ENCODE peak calls at places on chromosomes 2 and 18, in nine cellular contexts. Y, W, N, J, P, T, U, A and G are unnamed samples.

GRCh38 chr2:120305296-120305695 is 40.6 kb upstream of the INHBB start:
- DNase-seq in W (no peak), J (no peak), P (no peak), N (no peak), T (no peak), Y (no peak), U (no peak), A (no peak), G (no peak)

GRCh38 chr2:76089683-76090082 is 379.0 kb upstream of the GCFC2 start:
- DNase-seq in P (no peak), Y (no peak), N (no peak), T (no peak), J (no peak), A (no peak), W (no peak), U (no peak), G (no peak)

GRCh38 chr2:113124181-113124961 is 3.0 kb upstream of the IL1RN start:
- DNase-seq in N (no peak), A (no peak), T (no peak), U (peak), Y (no peak), J (no peak), W (peak), P (no peak), G (no peak)

GRCh38 chr2:38462121-38462634 is 85.1 kb upstream of the ATL2 start:
- DNase-seq in P (no peak), W (peak), U (peak), J (no peak), N (no peak), Y (no peak), A (no peak), T (no peak), G (peak)

GRCh38 chr2:209614630-209615369 is 156.8 kb upstream of the UNC80 start:
- DNase-seq in Y (no peak), U (no peak), J (no peak), P (no peak), N (peak), W (no peak), A (no peak), T (no peak), G (no peak)

GRCh38 chr2:189178007-189178406 is 1.6 kb downstream of the COL5A2 start:
- DNase-seq in J (no peak), Y (no peak), U (peak), P (no peak), T (no peak), W (peak), A (no peak), N (no peak), G (no peak)

GRCh38 chr2:36960005-36960675 is 6.2 kb downstream of the STRN start:
- DNase-seq in N (no peak), T (no peak), A (no peak), P (no peak), W (no peak), U (no peak), Y (no peak), J (no peak), G (no peak)

GRCh38 chr2:232537499-232537898 is 2.0 kb upstream of the CHRNG start:
- DNase-seq in A (peak), W (no peak), N (no peak), J (no peak), T (no peak), Y (no peak), P (peak), U (no peak), G (no peak)

GRCh38 chr2:241350878-241351639 is 5.0 kb upstream of the FARP2 start:
- DNase-seq in T (no peak), J (no peak), A (no peak), P (no peak), W (no peak), U (no peak), N (no peak), Y (no peak), G (no peak)

GRCh38 chr2:26988165-26988879 is 17.9 kb downstream of the MAPRE3 start:
- DNase-seq in A (no peak), Y (no peak), T (no peak), J (no peak), W (peak), N (no peak), U (no peak), P (no peak), G (no peak)

GRCh38 chr2:219041252-219041651 is at the start of gene CFAP65:
- DNase-seq in W (peak), P (peak), Y (no peak), U (peak), N (peak), A (no peak), T (no peak), J (no peak), G (no peak)

GRCh38 chr18:2316686-2317308 is 254.5 kb downstream of the METTL4 start:
- DNase-seq in N (no peak), Y (no peak), W (peak), U (no peak), J (no peak), A (no peak), P (peak), T (no peak), G (no peak)

GRCh38 chr2:55097462-55098410 is 47.5 kb upstream of the RTN4 start:
- DNase-seq in T (no peak), N (no peak), A (no peak), P (no peak), J (no peak), Y (no peak), U (no peak), W (no peak), G (no peak)

GRCh38 chr2:156537147-156537546 is 101.0 kb downstream of the GPD2 start:
- DNase-seq in P (no peak), N (no peak), A (no peak), T (no peak), J (no peak), W (peak), U (peak), Y (no peak), G (no peak)

GRCh38 chr2:19835818-19836281 is 65.9 kb downstream of the TTC32 start:
- DNase-seq in T (no peak), Y (no peak), U (no peak), W (no peak), A (no peak), J (no peak), N (no peak), P (no peak), G (no peak)

GRCh38 chr18:49274188-49274714 is 186.2 kb downstream of the DYM start:
- DNase-seq in U (no peak), W (no peak), N (no peak), T (no peak), A (no peak), P (no peak), J (no peak), Y (no peak), G (no peak)

GRCh38 chr2:214843823-214844222 is 34.3 kb upstream of the BARD1 start:
- DNase-seq in J (no peak), N (no peak), P (no peak), W (peak), A (no peak), Y (no peak), U (no peak), T (no peak), G (no peak)

GRCh38 chr2:201150454-201151020 is 32.4 kb upstream of the CASP10 start:
- DNase-seq in U (no peak), P (no peak), Y (no peak), J (no peak), A (no peak), W (no peak), N (no peak), T (no peak), G (no peak)

GRCh38 chr2:201152517-201152916 is 30.4 kb upstream of the CASP10 start:
- DNase-seq in N (no peak), T (no peak), W (no peak), U (no peak), J (no peak), A (no peak), Y (no peak), P (no peak), G (no peak)

GRCh38 chr2:201149064-201149820 is 33.3 kb downstream of the CFLAR start:
- DNase-seq in A (no peak), T (no peak), P (no peak), J (no peak), N (no peak), Y (no peak), W (peak), U (peak), G (no peak)

GRCh38 chr2:201152999-201153398 is 29.9 kb upstream of the CASP10 start:
- DNase-seq in W (no peak), P (no peak), N (no peak), T (no peak), U (no peak), J (no peak), Y (no peak), A (no peak), G (no peak)

DNA sequence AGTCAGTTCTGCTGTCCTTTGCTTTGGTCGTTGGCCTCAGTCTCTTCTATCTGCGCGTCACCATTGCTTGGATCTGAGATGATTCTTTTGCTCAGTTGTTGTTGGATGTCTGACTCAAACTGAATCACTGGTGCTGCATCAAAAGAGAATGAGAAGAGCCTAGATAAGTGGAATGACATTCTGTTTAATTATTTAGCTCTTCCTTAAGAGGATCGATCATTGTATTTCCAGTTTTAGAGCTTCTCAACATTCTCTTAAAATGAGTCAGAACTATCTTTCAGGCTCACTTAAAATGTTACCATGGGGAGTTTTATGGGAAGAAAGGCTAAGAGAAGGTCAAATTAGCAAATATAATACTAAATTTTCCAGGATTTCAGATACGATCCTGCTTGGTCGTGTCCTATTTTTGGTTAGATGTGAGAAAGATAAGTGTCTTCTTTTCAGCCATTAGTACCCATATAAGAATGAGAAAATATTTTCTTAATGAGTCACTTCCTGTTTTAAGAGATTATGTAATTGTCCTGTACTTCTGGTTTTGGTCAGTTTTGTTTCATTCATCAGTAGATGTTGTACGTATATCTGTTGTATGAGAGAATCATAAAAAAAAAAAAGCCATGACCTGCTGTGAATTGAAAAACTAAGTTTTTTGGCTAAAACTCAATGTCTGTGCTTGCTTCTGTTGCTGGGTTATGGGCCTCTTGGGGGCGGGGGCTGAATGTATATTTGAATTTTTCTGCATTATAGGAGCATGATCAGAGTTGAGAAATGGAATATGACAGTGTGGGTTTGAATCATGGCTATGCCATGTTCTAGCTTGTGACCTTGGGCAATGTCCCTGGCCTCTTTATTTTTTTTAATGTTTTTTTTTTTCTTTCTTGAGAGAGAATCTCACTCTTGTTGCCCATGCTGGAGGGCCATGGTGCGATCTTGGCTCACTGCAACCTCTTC is 31.5 kb upstream of the CASP10 start:
- DNase-seq in W (peak), P (no peak), Y (no peak), N (no peak), T (no peak), U (peak), A (no peak), J (no peak), G (peak)
- TF ChIP-seq CTCF in W (no peak), P (no peak), Y (no peak), N (no peak), T (no peak), U (no peak), A (no peak), J (no peak), G (no peak)

GRCh38 chr2:77590298-77590917 is 68.2 kb upstream of the LRRTM4 start:
- DNase-seq in U (no peak), J (no peak), N (no peak), P (no peak), T (no peak), Y (no peak), A (no peak), W (no peak), G (no peak)
- TF ChIP-seq CTCF in U (no peak), J (no peak), N (no peak), P (no peak), T (no peak), Y (no peak), A (no peak), W (no peak), G (no peak)

GRCh38 chr2:227529871-227530270 is 57.9 kb downstream of the AGFG1 start:
- DNase-seq in Y (no peak), N (no peak), T (no peak), J (no peak), P (no peak), A (no peak), U (no peak), W (no peak), G (no peak)
- TF ChIP-seq CTCF in Y (no peak), N (no peak), T (no peak), J (no peak), P (no peak), A (no peak), U (no peak), W (no peak), G (no peak)

DNA sequence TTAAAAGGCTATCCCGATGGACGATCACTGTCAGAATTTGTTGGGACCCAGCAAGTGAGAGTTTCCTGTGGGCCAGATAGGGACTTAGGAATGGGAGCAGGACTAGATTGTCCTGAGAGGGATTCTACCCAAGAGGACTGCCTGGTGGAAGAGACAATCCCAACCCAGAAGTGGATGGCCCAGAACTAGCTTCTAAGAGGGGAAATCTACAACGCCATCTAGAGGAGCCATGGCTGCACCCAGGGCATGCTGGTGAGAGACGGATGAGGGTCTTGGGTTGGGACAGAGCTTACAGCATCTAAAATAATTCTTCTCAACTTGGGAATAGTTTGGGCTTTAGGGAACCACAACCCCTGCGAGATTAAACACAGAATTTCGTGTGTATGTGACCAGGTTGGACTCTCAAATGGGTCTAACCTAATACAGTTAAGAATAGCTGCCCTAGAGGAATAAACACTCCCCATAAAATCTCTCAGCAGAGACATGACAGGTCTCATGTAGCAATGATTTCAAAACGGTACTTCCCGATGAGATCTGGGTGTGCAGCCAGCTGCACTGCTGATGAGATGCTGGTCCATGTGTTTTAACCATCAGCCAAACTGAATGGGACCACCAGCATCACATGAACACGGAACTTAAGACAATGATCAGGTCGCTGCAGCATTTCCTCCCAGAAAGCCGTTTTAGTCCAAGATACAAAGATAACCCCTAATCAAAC is 50.8 kb downstream of the CCBE1 start:
- DNase-seq in P (no peak), J (no peak), U (no peak), N (peak), Y (no peak), W (no peak), A (no peak), T (no peak), G (no peak)
- TF ChIP-seq CTCF in P (no peak), J (no peak), U (no peak), N (peak), Y (no peak), W (no peak), A (no peak), T (no peak), G (no peak)

GRCh38 chr2:142621287-142621686 is 256.2 kb upstream of the KYNU start:
- DNase-seq in J (no peak), T (no peak), W (no peak), P (no peak), N (no peak), U (no peak), A (no peak), Y (no peak), G (no peak)
- TF ChIP-seq CTCF in J (no peak), T (no peak), W (no peak), P (no peak), N (no peak), U (no peak), A (no peak), Y (no peak), G (no peak)

GRCh38 chr2:238848941-238849853 is 1.3 kb downstream of the TWIST2 start:
- DNase-seq in U (no peak), J (no peak), T (no peak), W (peak), P (no peak), N (peak), Y (no peak), A (no peak), G (no peak)

GRCh38 chr2:238851751-238852150 is 3.9 kb downstream of the TWIST2 start:
- DNase-seq in J (no peak), Y (no peak), W (no peak), T (no peak), U (no peak), N (no peak), P (no peak), A (no peak), G (no peak)

GRCh38 chr2:238848566-238848940 is 668 bp downstream of the TWIST2 start:
- DNase-seq in A (no peak), Y (no peak), J (no peak), U (no peak), N (no peak), W (no peak), T (no peak), P (no peak), G (no peak)

GRCh38 chr2:238851026-238851425 is 3.1 kb downstream of the TWIST2 start:
- DNase-seq in A (no peak), T (no peak), N (no peak), Y (no peak), U (no peak), J (no peak), P (no peak), W (no peak), G (no peak)

DNA sequence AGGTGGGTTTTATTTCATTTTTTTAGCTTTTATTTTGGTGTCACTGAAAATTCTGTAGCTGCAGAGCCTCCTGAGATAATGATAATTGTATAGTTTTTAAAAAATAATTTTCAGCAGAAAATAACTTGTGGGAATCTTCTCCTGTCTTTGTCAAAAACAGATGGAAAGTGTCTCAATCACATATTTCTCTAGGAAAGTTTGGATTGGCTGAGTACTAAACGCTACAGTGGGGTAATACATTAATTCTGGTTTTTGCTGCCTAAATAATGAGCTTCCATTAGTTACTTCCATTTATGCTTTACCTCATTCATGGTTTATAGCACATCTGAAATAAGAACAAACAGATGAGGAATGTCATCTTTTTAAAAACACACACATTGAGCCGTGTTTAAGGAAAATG is 2.2 kb downstream of the TWIST2 start:
- DNase-seq in U (no peak), T (no peak), N (no peak), Y (no peak), J (no peak), P (no peak), A (no peak), W (no peak), G (no peak)
- TF ChIP-seq CTCF in U (no peak), T (no peak), N (no peak), Y (no peak), J (no peak), P (no peak), A (no peak), W (no peak), G (no peak)

GRCh38 chr2:108215794-108216211 is 24.0 kb upstream of the SULT1C3 start:
- DNase-seq in W (peak), P (peak), N (no peak), T (no peak), J (no peak), U (no peak), A (no peak), Y (no peak), G (peak)
- TF ChIP-seq CTCF in W (peak), P (peak), N (no peak), T (no peak), J (no peak), U (peak), A (peak), Y (no peak), G (peak)

DNA sequence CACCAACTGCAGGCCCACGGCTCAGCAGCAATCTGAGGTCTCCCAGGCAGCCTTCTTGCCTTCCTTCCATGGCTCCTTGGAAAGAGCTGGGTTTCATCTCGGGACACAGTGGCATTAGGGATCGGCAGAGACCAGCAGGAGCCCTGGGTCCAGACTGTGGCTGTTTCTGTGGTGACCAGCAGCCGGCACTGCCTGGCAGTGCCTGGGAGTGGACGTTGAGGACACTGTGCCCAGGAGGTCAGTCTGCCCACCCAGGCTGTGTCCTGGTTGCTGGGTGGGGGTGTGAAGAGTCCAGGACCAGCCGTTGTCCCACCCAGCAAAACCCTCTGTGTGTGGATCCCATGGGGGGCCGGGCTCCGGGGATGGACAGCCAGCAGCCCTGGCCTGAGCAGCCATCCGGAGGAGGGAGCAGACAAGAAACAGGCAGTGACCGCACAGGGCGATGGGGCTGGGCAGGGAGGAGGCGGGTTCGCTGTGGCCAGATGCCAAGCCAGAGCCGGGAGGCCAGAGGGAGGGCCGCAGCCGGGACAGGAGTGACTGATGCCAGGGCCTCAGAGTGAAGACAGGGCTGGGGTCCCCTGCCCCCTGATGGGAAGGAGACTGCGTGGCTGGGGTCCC is 73.8 kb downstream of the RRM2 start:
- DNase-seq in T (no peak), Y (peak), W (no peak), U (no peak), N (no peak), A (no peak), J (no peak), P (no peak), G (no peak)
- TF ChIP-seq CTCF in T (no peak), Y (no peak), W (no peak), U (no peak), N (no peak), A (no peak), J (no peak), P (no peak), G (no peak)

GRCh38 chr2:62705007-62705829 is at the start of gene EHBP1:
- DNase-seq in T (peak), A (peak), J (peak), W (peak), U (peak), P (peak), N (peak), Y (peak), G (peak)

GRCh38 chr2:62706721-62707516 is 1.4 kb downstream of the EHBP1 start:
- DNase-seq in W (peak), N (no peak), J (no peak), A (no peak), Y (no peak), T (no peak), P (no peak), U (no peak), G (no peak)

GRCh38 chr2:62704654-62705006 is 883 bp upstream of the EHBP1 start:
- DNase-seq in W (no peak), T (no peak), J (no peak), N (no peak), A (no peak), Y (no peak), U (no peak), P (no peak), G (no peak)

GRCh38 chr2:62708751-62709150 is 3.2 kb downstream of the EHBP1 start:
- DNase-seq in Y (no peak), N (no peak), A (no peak), T (no peak), J (no peak), P (no peak), U (no peak), W (no peak), G (no peak)

GRCh38 chr2:62705859-62706720 is 577 bp downstream of the EHBP1 start:
- DNase-seq in Y (no peak), U (peak), W (peak), N (peak), J (peak), A (peak), P (peak), T (no peak), G (peak)
- TF ChIP-seq CTCF in Y (no peak), U (peak), W (peak), N (no peak), J (peak), A (peak), P (peak), T (peak), G (no peak)